ENCODE peak calls at places on chromosomes 13 and 19, in five cellular contexts. W, E, P, X and Z are unnamed samples.

GRCh38 chr19:41546386-41546789 is 29.6 kb upstream of the CEACAM21 start:
- DNase-seq in X (no peak), W (no peak), P (no peak), E (no peak), Z (no peak)

GRCh38 chr19:18289471-18290066 is 8.1 kb upstream of the JUND start:
- DNase-seq in P (no peak), E (no peak), W (no peak), X (no peak), Z (no peak)

GRCh38 chr19:7640803-7641202 is 3.9 kb downstream of the STXBP2 start:
- DNase-seq in W (no peak), E (no peak), P (no peak), X (no peak), Z (no peak)

GRCh38 chr13:75963318-75963717 is 327.2 kb downstream of the LMO7 start:
- DNase-seq in P (peak; percentile 5), E (no peak), X (no peak), W (no peak), Z (no peak)

GRCh38 chr19:37778613-37779138 is 710 bp downstream of the ZNF573 start:
- DNase-seq in E (no peak), X (no peak), W (peak; percentile 46), P (no peak), Z (peak; percentile 36)

GRCh38 chr13:33319859-33320258 is 34.3 kb upstream of the STARD13 start:
- DNase-seq in E (no peak), P (no peak), X (no peak), W (no peak), Z (no peak)

GRCh38 chr19:29541473-29542253 is 15.9 kb downstream of the VSTM2B start:
- DNase-seq in W (no peak), E (no peak), P (no peak), X (no peak), Z (no peak)

GRCh38 chr19:40687525-40688016 is 2.9 kb downstream of the NUMBL start:
- DNase-seq in P (peak; percentile 26), X (no peak), E (no peak), W (peak; percentile 76), Z (no peak)

GRCh38 chr19:11982526-11982925 is 17.7 kb downstream of the ZNF763 start:
- DNase-seq in E (no peak), P (no peak), X (no peak), W (no peak), Z (no peak)

GRCh38 chr19:11987405-11988231 is 22.8 kb downstream of the ZNF763 start:
- DNase-seq in W (peak; percentile 96), P (peak; percentile 94), X (peak; percentile 89), E (peak; percentile 61), Z (peak; percentile 88)

GRCh38 chr19:11986754-11987153 is 21.9 kb downstream of the ZNF763 start:
- DNase-seq in X (no peak), W (no peak), E (no peak), P (no peak), Z (no peak)

GRCh38 chr19:11989112-11989456 is 24.2 kb downstream of the ZNF763 start:
- DNase-seq in W (no peak), E (no peak), X (no peak), P (no peak), Z (no peak)

GRCh38 chr19:11984986-11985385 is 20.1 kb downstream of the ZNF763 start:
- DNase-seq in X (no peak), P (no peak), W (no peak), E (no peak), Z (no peak)
- TF ChIP-seq CTCF in X (no peak), P (no peak), W (peak; percentile 12), E (peak; percentile 32), Z (no peak)

GRCh38 chr19:51064534-51065220 is at the start of gene KLK13:
- DNase-seq in E (no peak), W (peak; percentile 37), P (no peak), X (no peak), Z (no peak)
- TF ChIP-seq CTCF in E (no peak), W (no peak), P (no peak), X (no peak), Z (no peak)

DNA sequence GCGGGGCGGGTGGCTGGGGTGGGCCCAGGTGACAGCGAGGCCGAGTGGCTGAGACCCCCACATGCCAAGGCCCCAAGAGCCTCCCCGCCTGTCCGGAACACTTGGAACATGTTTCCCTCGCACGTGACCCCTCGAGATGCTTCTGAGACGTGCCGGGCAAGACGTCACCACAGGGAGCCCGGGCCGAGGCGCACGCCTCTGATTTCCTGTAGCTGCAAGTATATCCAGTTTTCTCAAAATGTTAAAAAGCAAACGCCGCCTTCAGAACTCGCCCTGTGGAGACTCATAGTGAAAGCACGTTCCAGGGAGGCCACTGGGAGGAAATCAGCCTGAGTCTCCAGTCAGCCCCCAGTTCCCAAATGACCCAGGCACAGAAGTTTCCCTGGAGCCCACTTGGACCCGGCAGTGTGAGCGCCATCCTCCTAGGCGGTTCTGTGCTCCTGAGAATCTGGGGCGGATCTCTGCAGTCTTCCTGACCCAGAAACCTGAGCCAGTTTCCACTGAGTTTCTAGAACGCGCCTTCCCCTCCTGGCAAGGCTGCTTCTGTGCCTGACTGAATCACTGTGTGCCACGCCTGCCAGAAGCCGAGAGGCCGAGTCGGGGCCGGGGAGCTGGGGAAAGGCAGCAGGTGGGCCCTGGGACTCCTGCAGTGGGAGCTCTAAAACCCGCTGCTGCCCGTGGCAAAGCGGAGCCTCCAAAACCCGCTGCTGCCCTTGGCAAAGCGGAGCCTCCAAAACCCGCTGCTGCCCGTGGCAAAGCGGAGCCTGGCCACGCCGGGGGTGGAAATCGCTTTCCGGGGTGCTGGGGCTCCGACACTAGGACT is 179.3 kb downstream of the KDM4B start:
- DNase-seq in W (no peak), X (no peak), P (peak; percentile 56), E (peak; percentile 25), Z (no peak)
- TF ChIP-seq CTCF in W (no peak), X (no peak), P (no peak), E (no peak), Z (no peak)

DNA sequence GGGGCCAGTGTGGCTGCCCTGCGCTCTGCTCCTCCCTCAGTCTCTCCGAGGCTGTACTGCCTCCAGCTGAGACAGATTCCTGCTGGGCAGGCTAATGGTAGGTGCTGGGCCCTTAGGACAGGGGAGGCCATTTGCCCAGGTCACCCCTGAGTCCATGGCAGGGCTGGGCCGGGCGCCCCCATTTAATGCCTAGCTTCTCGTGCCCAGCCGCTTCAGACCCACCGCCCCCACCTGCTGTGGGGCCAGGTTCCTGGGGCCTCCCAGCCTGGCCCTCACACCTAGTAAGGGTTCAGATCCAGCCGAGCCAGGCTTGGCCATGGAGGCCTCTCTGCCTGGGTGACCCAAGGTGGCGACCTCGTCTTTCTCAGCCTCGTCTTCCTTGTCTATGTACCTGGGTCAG is 17.8 kb downstream of the PIAS4 start:
- DNase-seq in W (no peak), P (no peak), X (no peak), E (no peak), Z (no peak)
- TF ChIP-seq CTCF in W (no peak), P (no peak), X (no peak), E (no peak), Z (no peak)

DNA sequence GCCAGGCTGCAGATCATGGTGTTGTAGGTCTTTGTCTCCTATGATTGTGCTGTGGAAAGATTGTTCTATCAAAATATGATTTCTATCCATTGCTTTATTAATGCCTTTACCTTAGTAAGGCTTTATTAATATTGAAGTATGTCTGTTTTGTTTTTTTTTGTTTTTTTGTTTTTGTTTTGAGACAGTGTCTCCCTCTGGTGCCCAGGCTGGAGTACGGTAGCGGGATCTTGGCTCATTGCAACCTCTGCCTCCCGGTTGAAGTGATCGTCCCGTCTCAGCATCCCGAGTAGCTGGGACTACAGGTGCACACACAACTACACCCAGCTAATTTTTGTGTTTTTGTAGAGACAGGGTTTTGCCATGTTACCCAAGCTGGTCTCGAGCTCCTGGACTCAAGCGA is 7.7 kb downstream of the IRGC start:
- DNase-seq in X (no peak), W (no peak), P (no peak), E (no peak), Z (peak; percentile 48)
- TF ChIP-seq CTCF in X (no peak), W (peak; percentile 37), P (peak; percentile 42), E (peak; percentile 44), Z (peak; percentile 35)

GRCh38 chr13:30752991-30753616 is 17.8 kb downstream of the ALOX5AP start:
- DNase-seq in W (no peak), E (no peak), P (no peak), X (no peak), Z (no peak)

GRCh38 chr13:30751183-30751933 is 16.0 kb downstream of the ALOX5AP start:
- DNase-seq in X (no peak), W (no peak), E (no peak), P (peak; percentile 29), Z (no peak)

GRCh38 chr13:30750036-30750435 is 14.7 kb downstream of the ALOX5AP start:
- DNase-seq in E (no peak), W (no peak), X (no peak), P (no peak), Z (no peak)

GRCh38 chr13:30755678-30756077 is 20.3 kb downstream of the ALOX5AP start:
- DNase-seq in E (no peak), X (no peak), P (no peak), W (no peak), Z (no peak)

DNA sequence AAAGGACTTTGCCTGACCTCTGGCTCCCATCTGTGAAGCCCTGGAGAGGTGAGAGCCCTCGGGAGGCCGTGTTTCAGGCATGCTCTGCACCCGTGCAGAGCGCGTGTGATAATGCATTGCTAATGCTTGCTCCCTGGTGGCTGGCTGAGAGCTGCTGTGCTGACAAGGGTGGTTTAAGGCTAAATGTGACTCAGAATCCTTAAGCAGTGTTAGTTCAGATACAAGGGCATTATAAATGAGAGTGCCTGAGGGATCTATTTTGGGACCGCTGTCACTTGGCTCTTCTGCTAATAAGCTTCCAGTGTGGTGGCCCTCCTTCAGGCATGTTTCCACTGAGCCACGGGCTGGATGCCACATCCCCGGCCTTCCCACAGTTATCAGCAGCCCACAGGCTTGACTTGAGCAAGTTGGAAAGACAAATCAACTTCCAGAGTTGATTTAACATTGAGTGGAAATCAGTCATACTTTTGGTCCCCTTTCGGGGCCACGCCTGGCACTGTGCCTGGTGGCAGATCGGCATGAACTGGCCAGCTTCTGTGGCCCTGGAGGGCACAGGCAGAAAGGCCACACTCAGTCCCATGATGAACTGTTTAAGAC is 17.0 kb downstream of the ALOX5AP start:
- DNase-seq in W (peak; percentile 68), X (no peak), P (peak; percentile 52), E (no peak), Z (no peak)
- TF ChIP-seq CTCF in W (peak; percentile 9), X (no peak), P (no peak), E (no peak), Z (no peak)

DNA sequence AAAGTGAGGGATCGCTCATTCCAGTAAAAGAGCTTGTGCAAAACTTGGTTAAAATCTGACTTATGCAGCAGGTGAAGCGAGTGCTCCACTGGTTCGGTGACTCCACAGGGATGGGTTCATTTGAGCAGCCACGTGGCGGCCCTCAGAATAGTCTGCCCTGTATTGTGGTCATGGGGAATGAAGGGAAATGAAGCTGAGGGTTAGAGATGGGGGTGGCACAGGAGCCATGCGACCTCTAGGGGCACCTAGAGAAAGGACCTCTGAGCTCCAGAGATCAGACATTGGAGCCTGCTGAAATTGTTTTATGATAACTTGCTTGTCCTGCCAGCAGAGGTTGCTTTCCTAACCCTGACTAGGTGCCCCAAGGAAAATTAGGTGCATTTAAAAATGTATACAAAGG is 26.6 kb downstream of the CBY2 start:
- DNase-seq in W (peak; percentile 7), X (no peak), E (no peak), P (no peak), Z (peak; percentile 34)
- TF ChIP-seq CTCF in W (peak; percentile 15), X (no peak), E (peak; percentile 25), P (no peak), Z (no peak)